ENCODE peak calls at places on chromosome 18, in four cellular contexts. One of them, this sample, is unnamed.

GRCh38 chr18:50870138-50870845 is 8.6 kb upstream of the ME2 start:
- DNase-seq in choroid plexus epithelial cell: peak; percentile 51
- DNase-seq in progenitor cell of endocrine pancreas: no peak
- DNase-seq in B cell: no peak
- DNase-seq in this sample: no peak

GRCh38 chr18:52341617-52342381 is 1.8 kb downstream of the DCC start:
- DNase-seq in B cell: no peak
- DNase-seq in progenitor cell of endocrine pancreas: peak; percentile 14
- DNase-seq in choroid plexus epithelial cell: peak; percentile 32
- DNase-seq in this sample: no peak

GRCh38 chr18:78722959-78723706 is 256.5 kb upstream of the SALL3 start:
- DNase-seq in choroid plexus epithelial cell: no peak
- DNase-seq in progenitor cell of endocrine pancreas: no peak
- DNase-seq in B cell: no peak
- DNase-seq in this sample: no peak

GRCh38 chr18:45755936-45756335 is 32.0 kb downstream of the SLC14A1 start:
- DNase-seq in choroid plexus epithelial cell: peak; percentile 61
- DNase-seq in progenitor cell of endocrine pancreas: no peak
- DNase-seq in B cell: no peak
- DNase-seq in this sample: no peak

GRCh38 chr18:67517224-67517765 is 775 bp upstream of the DSEL start:
- DNase-seq in choroid plexus epithelial cell: no peak
- DNase-seq in B cell: peak; percentile 22
- DNase-seq in progenitor cell of endocrine pancreas: no peak
- DNase-seq in this sample: no peak

GRCh38 chr18:56565596-56566355 is 72.6 kb downstream of the TXNL1 start:
- DNase-seq in B cell: no peak
- DNase-seq in choroid plexus epithelial cell: peak; percentile 65
- DNase-seq in progenitor cell of endocrine pancreas: no peak
- DNase-seq in this sample: no peak

GRCh38 chr18:22221350-22221749 is 52.0 kb downstream of the GATA6 start:
- DNase-seq in choroid plexus epithelial cell: no peak
- DNase-seq in progenitor cell of endocrine pancreas: no peak
- DNase-seq in B cell: no peak
- DNase-seq in this sample: no peak

GRCh38 chr18:72456802-72457201 is 87.3 kb downstream of the CBLN2 start:
- DNase-seq in progenitor cell of endocrine pancreas: no peak
- DNase-seq in B cell: no peak
- DNase-seq in choroid plexus epithelial cell: peak; percentile 76
- DNase-seq in this sample: no peak

GRCh38 chr18:4292696-4293095 is 162.4 kb downstream of the DLGAP1 start:
- DNase-seq in progenitor cell of endocrine pancreas: no peak
- DNase-seq in choroid plexus epithelial cell: no peak
- DNase-seq in B cell: no peak
- DNase-seq in this sample: no peak

GRCh38 chr18:62182220-62182619 is 4.6 kb downstream of the PIGN start:
- DNase-seq in progenitor cell of endocrine pancreas: no peak
- DNase-seq in B cell: no peak
- DNase-seq in choroid plexus epithelial cell: no peak
- DNase-seq in this sample: no peak

GRCh38 chr18:80198391-80198790 is 48.9 kb downstream of the PARD6G start:
- DNase-seq in B cell: no peak
- DNase-seq in choroid plexus epithelial cell: no peak
- DNase-seq in progenitor cell of endocrine pancreas: no peak
- DNase-seq in this sample: no peak

GRCh38 chr18:61754039-61754583 is 138.7 kb downstream of the RNF152 start:
- DNase-seq in B cell: no peak
- DNase-seq in choroid plexus epithelial cell: no peak
- DNase-seq in progenitor cell of endocrine pancreas: no peak
- DNase-seq in this sample: no peak

GRCh38 chr18:62512996-62513395 is 9.8 kb upstream of the ZCCHC2 start:
- DNase-seq in choroid plexus epithelial cell: no peak
- DNase-seq in progenitor cell of endocrine pancreas: no peak
- DNase-seq in B cell: no peak
- DNase-seq in this sample: no peak

GRCh38 chr18:47772374-47773248 is 157.8 kb downstream of the SMAD2 start:
- DNase-seq in B cell: peak; percentile 51
- DNase-seq in choroid plexus epithelial cell: peak; percentile 78
- DNase-seq in progenitor cell of endocrine pancreas: peak; percentile 38
- DNase-seq in this sample: peak; percentile 72

GRCh38 chr18:74870950-74871349 is 273.3 kb downstream of the ZNF407 start:
- DNase-seq in choroid plexus epithelial cell: no peak
- DNase-seq in B cell: no peak
- DNase-seq in progenitor cell of endocrine pancreas: no peak
- DNase-seq in this sample: no peak

GRCh38 chr18:47149457-47150028 is 757 bp downstream of the HDHD2 start:
- DNase-seq in progenitor cell of endocrine pancreas: no peak
- DNase-seq in choroid plexus epithelial cell: no peak
- DNase-seq in B cell: peak; percentile 2
- DNase-seq in this sample: no peak

GRCh38 chr18:34514238-34514637 is 195.9 kb upstream of the DTNA start:
- DNase-seq in choroid plexus epithelial cell: no peak
- DNase-seq in B cell: no peak
- DNase-seq in progenitor cell of endocrine pancreas: no peak
- DNase-seq in this sample: no peak

GRCh38 chr18:22314406-22314805 is 103.3 kb downstream of the CTAGE1 start:
- DNase-seq in progenitor cell of endocrine pancreas: no peak
- DNase-seq in B cell: no peak
- DNase-seq in choroid plexus epithelial cell: peak; percentile 95
- DNase-seq in this sample: no peak

GRCh38 chr18:32669549-32670165 is 103.2 kb downstream of the KLHL14 start:
- DNase-seq in choroid plexus epithelial cell: no peak
- DNase-seq in B cell: peak; percentile 3
- DNase-seq in progenitor cell of endocrine pancreas: no peak
- DNase-seq in this sample: no peak
- TF ChIP-seq CTCF in choroid plexus epithelial cell: peak; percentile 11
- TF ChIP-seq CTCF in B cell: no peak
- TF ChIP-seq CTCF in progenitor cell of endocrine pancreas: peak; percentile 20
- TF ChIP-seq CTCF in this sample: no peak

GRCh38 chr18:48861181-48861715 is 89.5 kb downstream of the SMAD7 start:
- DNase-seq in progenitor cell of endocrine pancreas: no peak
- DNase-seq in B cell: no peak
- DNase-seq in choroid plexus epithelial cell: no peak
- DNase-seq in this sample: no peak

GRCh38 chr18:48857023-48857694 is 93.6 kb downstream of the SMAD7 start:
- DNase-seq in B cell: no peak
- DNase-seq in progenitor cell of endocrine pancreas: no peak
- DNase-seq in choroid plexus epithelial cell: no peak
- DNase-seq in this sample: no peak

GRCh38 chr18:48860276-48861180 is 90.2 kb downstream of the SMAD7 start:
- DNase-seq in B cell: no peak
- DNase-seq in choroid plexus epithelial cell: no peak
- DNase-seq in progenitor cell of endocrine pancreas: no peak
- DNase-seq in this sample: no peak

GRCh38 chr18:48858676-48859075 is 92.1 kb downstream of the SMAD7 start:
- DNase-seq in B cell: no peak
- DNase-seq in progenitor cell of endocrine pancreas: no peak
- DNase-seq in choroid plexus epithelial cell: no peak
- DNase-seq in this sample: no peak

DNA sequence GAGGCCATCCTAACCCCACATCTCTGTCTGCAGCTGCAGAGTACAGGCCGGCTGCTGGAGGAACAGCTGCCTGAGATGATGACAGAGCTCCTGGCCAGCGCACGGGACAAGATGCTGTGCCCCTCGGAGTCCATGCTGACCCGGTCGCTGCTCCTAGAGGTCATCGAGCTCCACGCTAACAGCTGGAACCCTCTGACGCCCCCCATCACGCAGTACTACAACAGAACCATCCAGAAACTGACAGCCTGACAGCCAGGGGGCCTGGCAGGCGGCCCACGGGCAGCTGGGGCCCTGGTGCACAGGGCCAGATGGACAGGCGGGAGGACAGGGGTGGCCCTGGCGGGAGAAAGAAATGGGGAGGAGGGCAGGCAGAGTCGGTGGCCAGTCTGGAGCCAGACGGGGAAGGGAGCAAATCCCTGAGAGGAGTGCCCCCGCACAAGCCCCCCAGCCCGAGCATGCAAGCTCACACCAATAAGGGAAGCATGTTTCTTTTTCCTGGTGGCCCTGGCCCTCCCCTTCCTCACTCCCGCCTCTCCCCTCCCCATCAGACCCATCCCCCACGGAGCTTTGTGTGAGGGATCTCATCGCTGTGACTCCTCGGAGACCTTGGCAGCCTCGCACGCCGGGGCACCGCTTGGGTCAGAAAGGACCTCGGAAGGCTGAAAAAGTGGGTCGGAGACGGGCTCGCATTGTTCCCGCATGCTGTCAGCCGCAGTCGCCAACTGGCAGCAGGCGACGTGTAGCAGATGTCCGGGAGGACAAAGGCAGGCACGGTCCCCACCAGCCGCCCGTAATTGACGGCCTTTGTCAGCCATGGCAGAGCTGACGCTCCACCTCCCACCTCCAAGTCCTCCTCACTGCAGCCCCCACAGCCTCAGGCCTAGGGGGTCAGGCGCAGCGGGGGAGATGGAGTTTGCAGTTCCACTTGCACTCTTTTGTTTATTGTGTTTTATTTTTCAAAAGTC is 91.2 kb downstream of the SMAD7 start:
- DNase-seq in progenitor cell of endocrine pancreas: no peak
- DNase-seq in choroid plexus epithelial cell: no peak
- DNase-seq in B cell: no peak
- DNase-seq in this sample: no peak
- TF ChIP-seq CTCF in progenitor cell of endocrine pancreas: no peak
- TF ChIP-seq CTCF in choroid plexus epithelial cell: peak; percentile 22
- TF ChIP-seq CTCF in B cell: no peak
- TF ChIP-seq CTCF in this sample: no peak

DNA sequence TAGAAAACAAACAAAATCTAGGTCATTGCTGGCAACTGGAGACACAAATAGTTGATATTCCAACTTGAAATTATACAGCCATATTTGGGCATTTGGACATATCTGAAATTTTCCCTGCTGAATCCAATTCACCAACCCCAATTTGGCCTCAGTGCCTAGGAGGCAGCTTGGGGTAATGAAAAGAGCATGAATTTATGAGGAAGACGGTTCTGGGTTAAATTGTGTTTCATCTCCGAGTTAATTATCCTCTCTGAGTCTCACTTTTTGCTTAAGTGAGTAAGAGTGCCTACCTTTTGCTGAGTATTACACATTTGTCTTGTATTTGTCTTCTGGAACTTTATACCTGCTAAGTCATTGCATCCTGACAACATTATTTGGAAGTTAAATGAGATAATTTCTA is 1906.8 kb upstream of the PIK3C3 start:
- DNase-seq in B cell: no peak
- DNase-seq in progenitor cell of endocrine pancreas: no peak
- DNase-seq in choroid plexus epithelial cell: no peak
- DNase-seq in this sample: no peak
- TF ChIP-seq CTCF in B cell: no peak
- TF ChIP-seq CTCF in progenitor cell of endocrine pancreas: no peak
- TF ChIP-seq CTCF in choroid plexus epithelial cell: no peak
- TF ChIP-seq CTCF in this sample: no peak

DNA sequence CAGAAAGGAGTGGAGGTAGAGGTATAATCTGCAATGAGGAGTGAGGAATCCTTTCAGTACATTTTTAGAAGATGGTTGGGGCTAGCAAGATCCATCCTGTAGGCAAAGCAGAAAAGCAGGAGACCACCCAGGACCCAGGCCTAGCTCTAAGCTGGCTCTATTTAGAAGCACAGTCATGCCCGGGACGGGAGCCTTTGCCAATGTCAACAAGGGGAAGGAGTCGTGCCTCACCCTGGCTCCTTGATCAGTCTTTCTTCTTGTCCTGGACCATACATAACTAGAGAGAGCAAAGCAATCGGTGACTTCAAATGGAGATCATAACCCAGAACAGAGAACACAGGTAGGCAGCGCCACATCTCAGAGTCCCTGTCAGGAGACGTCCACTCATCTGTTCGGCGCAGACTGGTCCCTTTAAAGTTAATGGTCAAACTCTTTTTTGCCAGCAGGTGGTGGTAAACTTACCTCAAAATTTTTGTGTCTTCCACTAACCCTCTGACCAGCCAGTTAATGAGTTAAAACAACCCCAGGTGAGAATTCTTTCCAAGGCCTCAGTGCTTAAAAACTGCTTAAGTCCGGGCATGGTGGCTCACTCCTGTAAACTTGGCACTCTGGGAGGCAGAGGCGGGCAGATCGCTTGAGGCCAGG is 8.0 kb downstream of the MC5R start:
- DNase-seq in choroid plexus epithelial cell: no peak
- DNase-seq in B cell: no peak
- DNase-seq in progenitor cell of endocrine pancreas: no peak
- DNase-seq in this sample: no peak
- TF ChIP-seq CTCF in choroid plexus epithelial cell: no peak
- TF ChIP-seq CTCF in B cell: no peak
- TF ChIP-seq CTCF in progenitor cell of endocrine pancreas: peak; percentile 43
- TF ChIP-seq CTCF in this sample: no peak

DNA sequence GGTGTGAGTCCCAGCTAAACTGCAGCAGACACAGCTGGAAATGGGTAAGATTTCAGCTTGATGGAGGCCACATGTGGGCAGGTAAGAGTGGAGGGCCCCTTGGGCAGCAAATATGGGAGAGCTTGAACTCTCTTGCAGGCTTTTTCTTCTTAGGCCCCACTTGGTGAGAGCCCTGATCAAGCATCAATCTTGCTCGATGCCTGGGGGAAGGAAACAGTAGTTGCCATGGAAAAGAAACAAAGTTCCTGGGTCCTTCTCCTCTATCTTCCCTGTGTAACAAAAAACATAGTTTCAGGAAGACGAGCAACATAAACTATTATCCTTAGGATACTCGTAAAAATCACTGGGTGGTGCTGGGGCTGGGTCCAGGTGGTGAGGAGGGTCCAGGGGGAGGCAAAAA is 42.9 kb downstream of the KIAA1328 start:
- DNase-seq in B cell: no peak
- DNase-seq in choroid plexus epithelial cell: no peak
- DNase-seq in progenitor cell of endocrine pancreas: no peak
- DNase-seq in this sample: no peak
- TF ChIP-seq CTCF in B cell: no peak
- TF ChIP-seq CTCF in choroid plexus epithelial cell: no peak
- TF ChIP-seq CTCF in progenitor cell of endocrine pancreas: no peak
- TF ChIP-seq CTCF in this sample: no peak

DNA sequence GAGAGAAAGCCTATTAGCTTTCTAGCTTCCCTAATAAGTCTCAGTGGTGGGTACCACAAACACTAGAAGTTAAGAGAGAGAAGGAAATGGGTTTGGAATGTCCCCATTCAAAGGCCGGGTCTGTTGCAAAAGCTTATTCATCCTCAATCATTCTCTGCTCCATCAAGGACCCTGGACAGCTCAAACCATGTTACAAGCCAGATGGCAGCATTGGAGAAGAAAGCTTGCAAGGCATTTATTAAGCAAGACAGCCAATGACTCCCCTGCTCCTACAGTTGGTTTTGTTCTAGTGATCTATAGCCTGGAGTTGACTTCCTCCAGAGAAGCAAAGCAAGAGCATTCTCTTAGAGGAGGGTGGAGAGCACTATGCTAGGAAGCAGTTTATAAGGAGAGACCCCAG is 86.9 kb upstream of the LMAN1 start:
- DNase-seq in progenitor cell of endocrine pancreas: no peak
- DNase-seq in choroid plexus epithelial cell: peak; percentile 79
- DNase-seq in B cell: no peak
- DNase-seq in this sample: no peak
- TF ChIP-seq CTCF in progenitor cell of endocrine pancreas: no peak
- TF ChIP-seq CTCF in choroid plexus epithelial cell: peak; percentile 51
- TF ChIP-seq CTCF in B cell: no peak
- TF ChIP-seq CTCF in this sample: no peak

This sample was measured in GM13976.